ENCODE peak calls at places on chromosomes 5 and 9, in seven cellular contexts. One of them, this sample, is unnamed.

GRCh38 chr5:91179018-91179417 is 204.1 kb downstream of the ARRDC3 start:
- DNase-seq in T-helper 1 cell: no peak
- DNase-seq in omental fat pad: no peak
- DNase-seq in NCI-H526 treated with DMSO at 0.1 percent for 48 hours: no peak
- DNase-seq in astrocyte of the spinal cord: no peak
- DNase-seq in activated T-cell treated with anti-CD3 and anti-CD28 coated beads for 1 hour: no peak
- DNase-seq in DMS 273 treated with DMSO at 0.1 percent for 48 hours: no peak
- DNase-seq in this sample: peak

GRCh38 chr5:79471556-79471955 is 42.4 kb downstream of the HOMER1 start:
- DNase-seq in T-helper 1 cell: no peak
- DNase-seq in omental fat pad: no peak
- DNase-seq in NCI-H526 treated with DMSO at 0.1 percent for 48 hours: no peak
- DNase-seq in astrocyte of the spinal cord: no peak
- DNase-seq in activated T-cell treated with anti-CD3 and anti-CD28 coated beads for 1 hour: no peak
- DNase-seq in DMS 273 treated with DMSO at 0.1 percent for 48 hours: no peak
- DNase-seq in this sample: no peak

GRCh38 chr5:82257729-82258128 is 20.4 kb downstream of the RPS23 start:
- DNase-seq in T-helper 1 cell: no peak
- DNase-seq in omental fat pad: no peak
- DNase-seq in NCI-H526 treated with DMSO at 0.1 percent for 48 hours: no peak
- DNase-seq in astrocyte of the spinal cord: no peak
- DNase-seq in activated T-cell treated with anti-CD3 and anti-CD28 coated beads for 1 hour: no peak
- DNase-seq in DMS 273 treated with DMSO at 0.1 percent for 48 hours: no peak
- DNase-seq in this sample: no peak

GRCh38 chr9:13717356-13718057 is 438.0 kb upstream of the MPDZ start:
- DNase-seq in T-helper 1 cell: no peak
- DNase-seq in omental fat pad: no peak
- DNase-seq in NCI-H526 treated with DMSO at 0.1 percent for 48 hours: peak
- DNase-seq in astrocyte of the spinal cord: peak
- DNase-seq in activated T-cell treated with anti-CD3 and anti-CD28 coated beads for 1 hour: no peak
- DNase-seq in DMS 273 treated with DMSO at 0.1 percent for 48 hours: no peak
- DNase-seq in this sample: peak

GRCh38 chr5:78628260-78629024 is 20.1 kb downstream of the LHFPL2 start:
- DNase-seq in T-helper 1 cell: no peak
- DNase-seq in omental fat pad: no peak
- DNase-seq in NCI-H526 treated with DMSO at 0.1 percent for 48 hours: no peak
- DNase-seq in astrocyte of the spinal cord: no peak
- DNase-seq in activated T-cell treated with anti-CD3 and anti-CD28 coated beads for 1 hour: no peak
- DNase-seq in DMS 273 treated with DMSO at 0.1 percent for 48 hours: no peak
- DNase-seq in this sample: no peak

GRCh38 chr9:74908665-74909064 is 20.9 kb upstream of the TRPM6 start:
- DNase-seq in T-helper 1 cell: no peak
- DNase-seq in omental fat pad: no peak
- DNase-seq in NCI-H526 treated with DMSO at 0.1 percent for 48 hours: no peak
- DNase-seq in astrocyte of the spinal cord: no peak
- DNase-seq in activated T-cell treated with anti-CD3 and anti-CD28 coated beads for 1 hour: no peak
- DNase-seq in DMS 273 treated with DMSO at 0.1 percent for 48 hours: no peak
- DNase-seq in this sample: no peak

GRCh38 chr5:95178046-95178651 is 106.7 kb downstream of the MCTP1 start:
- DNase-seq in T-helper 1 cell: no peak
- DNase-seq in omental fat pad: no peak
- DNase-seq in NCI-H526 treated with DMSO at 0.1 percent for 48 hours: no peak
- DNase-seq in astrocyte of the spinal cord: peak
- DNase-seq in activated T-cell treated with anti-CD3 and anti-CD28 coated beads for 1 hour: no peak
- DNase-seq in DMS 273 treated with DMSO at 0.1 percent for 48 hours: no peak
- DNase-seq in this sample: peak

GRCh38 chr5:133383580-133383939 is 228.8 kb downstream of the FSTL4 start:
- DNase-seq in T-helper 1 cell: no peak
- DNase-seq in omental fat pad: no peak
- DNase-seq in NCI-H526 treated with DMSO at 0.1 percent for 48 hours: no peak
- DNase-seq in astrocyte of the spinal cord: no peak
- DNase-seq in activated T-cell treated with anti-CD3 and anti-CD28 coated beads for 1 hour: no peak
- DNase-seq in DMS 273 treated with DMSO at 0.1 percent for 48 hours: no peak
- DNase-seq in this sample: no peak

GRCh38 chr5:177300236-177300880 is 3.2 kb downstream of the RAB24 start:
- DNase-seq in T-helper 1 cell: no peak
- DNase-seq in omental fat pad: no peak
- DNase-seq in NCI-H526 treated with DMSO at 0.1 percent for 48 hours: no peak
- DNase-seq in astrocyte of the spinal cord: peak
- DNase-seq in activated T-cell treated with anti-CD3 and anti-CD28 coated beads for 1 hour: peak
- DNase-seq in DMS 273 treated with DMSO at 0.1 percent for 48 hours: no peak
- DNase-seq in this sample: peak

GRCh38 chr5:104241051-104241450 is 678.5 kb upstream of the NUDT12 start:
- DNase-seq in T-helper 1 cell: no peak
- DNase-seq in omental fat pad: no peak
- DNase-seq in NCI-H526 treated with DMSO at 0.1 percent for 48 hours: no peak
- DNase-seq in astrocyte of the spinal cord: peak
- DNase-seq in activated T-cell treated with anti-CD3 and anti-CD28 coated beads for 1 hour: no peak
- DNase-seq in DMS 273 treated with DMSO at 0.1 percent for 48 hours: peak
- DNase-seq in this sample: no peak

GRCh38 chr5:75622564-75622963 is 11.3 kb downstream of the ANKDD1B start:
- DNase-seq in T-helper 1 cell: no peak
- DNase-seq in omental fat pad: no peak
- DNase-seq in NCI-H526 treated with DMSO at 0.1 percent for 48 hours: no peak
- DNase-seq in astrocyte of the spinal cord: no peak
- DNase-seq in activated T-cell treated with anti-CD3 and anti-CD28 coated beads for 1 hour: no peak
- DNase-seq in DMS 273 treated with DMSO at 0.1 percent for 48 hours: no peak
- DNase-seq in this sample: no peak

GRCh38 chr5:55096186-55096585 is 6.3 kb upstream of the GZMA start:
- DNase-seq in T-helper 1 cell: no peak
- DNase-seq in omental fat pad: no peak
- DNase-seq in NCI-H526 treated with DMSO at 0.1 percent for 48 hours: no peak
- DNase-seq in astrocyte of the spinal cord: no peak
- DNase-seq in activated T-cell treated with anti-CD3 and anti-CD28 coated beads for 1 hour: no peak
- DNase-seq in DMS 273 treated with DMSO at 0.1 percent for 48 hours: no peak
- DNase-seq in this sample: no peak

GRCh38 chr5:176632777-176633176 is 2.3 kb downstream of the EIF4E1B start:
- DNase-seq in T-helper 1 cell: no peak
- DNase-seq in omental fat pad: no peak
- DNase-seq in NCI-H526 treated with DMSO at 0.1 percent for 48 hours: no peak
- DNase-seq in astrocyte of the spinal cord: no peak
- DNase-seq in activated T-cell treated with anti-CD3 and anti-CD28 coated beads for 1 hour: no peak
- DNase-seq in DMS 273 treated with DMSO at 0.1 percent for 48 hours: no peak
- DNase-seq in this sample: no peak

GRCh38 chr5:141521244-141521781 is 32.4 kb downstream of the PCDHGC5 start:
- DNase-seq in T-helper 1 cell: no peak
- DNase-seq in omental fat pad: no peak
- DNase-seq in NCI-H526 treated with DMSO at 0.1 percent for 48 hours: no peak
- DNase-seq in astrocyte of the spinal cord: peak
- DNase-seq in activated T-cell treated with anti-CD3 and anti-CD28 coated beads for 1 hour: no peak
- DNase-seq in DMS 273 treated with DMSO at 0.1 percent for 48 hours: no peak
- DNase-seq in this sample: peak